ENCODE peak calls at places on chromosomes 12 and 14, in nine cellular contexts. One of them, this sample, is unnamed.
A peak's percentile ranks its signal among the peaks of the same experiment; 100 is the strongest.

GRCh38 chr14:90399541-90400444 is 3.0 kb downstream of the CALM1 start:
- DNase-seq in right atrium auricular region: peak; percentile 94
- DNase-seq in CD8-positive, alpha-beta T cell: peak; percentile 85
- DNase-seq in uterus: peak; percentile 91
- DNase-seq in HepG2: peak; percentile 83
- DNase-seq in sigmoid colon: peak; percentile 97
- DNase-seq in tibial nerve: peak; percentile 90
- DNase-seq in upper lobe of right lung: peak; percentile 91
- DNase-seq in transverse colon: peak; percentile 92
- DNase-seq in this sample: peak; percentile 87

GRCh38 chr14:102363182-102363952 is 626 bp downstream of the TECPR2 start:
- DNase-seq in tibial nerve: peak; percentile 38
- DNase-seq in transverse colon: peak; percentile 40
- DNase-seq in upper lobe of right lung: no peak
- DNase-seq in uterus: no peak
- DNase-seq in CD8-positive, alpha-beta T cell: peak; percentile 25
- DNase-seq in right atrium auricular region: peak; percentile 76
- DNase-seq in HepG2: no peak
- DNase-seq in sigmoid colon: peak; percentile 74
- DNase-seq in this sample: no peak

GRCh38 chr12:39267886-39268285 is 175.0 kb downstream of the KIF21A start:
- DNase-seq in upper lobe of right lung: no peak
- DNase-seq in tibial nerve: no peak
- DNase-seq in right atrium auricular region: no peak
- DNase-seq in HepG2: no peak
- DNase-seq in sigmoid colon: no peak
- DNase-seq in transverse colon: no peak
- DNase-seq in CD8-positive, alpha-beta T cell: no peak
- DNase-seq in uterus: no peak
- DNase-seq in this sample: no peak

GRCh38 chr14:103436533-103436932 is 51.3 kb downstream of the MARK3 start:
- DNase-seq in upper lobe of right lung: no peak
- DNase-seq in transverse colon: no peak
- DNase-seq in sigmoid colon: no peak
- DNase-seq in CD8-positive, alpha-beta T cell: no peak
- DNase-seq in tibial nerve: no peak
- DNase-seq in right atrium auricular region: no peak
- DNase-seq in HepG2: no peak
- DNase-seq in uterus: no peak
- DNase-seq in this sample: no peak

GRCh38 chr12:54587315-54587821 is 1.1 kb downstream of the PPP1R1A start:
- DNase-seq in tibial nerve: no peak
- DNase-seq in transverse colon: no peak
- DNase-seq in uterus: no peak
- DNase-seq in sigmoid colon: peak; percentile 83
- DNase-seq in right atrium auricular region: no peak
- DNase-seq in HepG2: peak; percentile 61
- DNase-seq in upper lobe of right lung: no peak
- DNase-seq in CD8-positive, alpha-beta T cell: no peak
- DNase-seq in this sample: no peak

GRCh38 chr12:89731064-89731463 is 22.4 kb upstream of the ATP2B1 start:
- DNase-seq in transverse colon: no peak
- DNase-seq in tibial nerve: no peak
- DNase-seq in sigmoid colon: no peak
- DNase-seq in upper lobe of right lung: no peak
- DNase-seq in HepG2: no peak
- DNase-seq in right atrium auricular region: no peak
- DNase-seq in uterus: no peak
- DNase-seq in CD8-positive, alpha-beta T cell: no peak
- DNase-seq in this sample: no peak

GRCh38 chr12:128606040-128606439 is 217.7 kb downstream of the SLC15A4 start:
- DNase-seq in HepG2: no peak
- DNase-seq in tibial nerve: no peak
- DNase-seq in upper lobe of right lung: no peak
- DNase-seq in transverse colon: no peak
- DNase-seq in CD8-positive, alpha-beta T cell: no peak
- DNase-seq in right atrium auricular region: no peak
- DNase-seq in uterus: no peak
- DNase-seq in sigmoid colon: peak; percentile 48
- DNase-seq in this sample: no peak

GRCh38 chr14:21852061-21852664 is 178.5 kb upstream of the OR4E1 start:
- DNase-seq in transverse colon: peak; percentile 48
- DNase-seq in HepG2: peak; percentile 47
- DNase-seq in right atrium auricular region: no peak
- DNase-seq in sigmoid colon: no peak
- DNase-seq in upper lobe of right lung: no peak
- DNase-seq in tibial nerve: peak; percentile 35
- DNase-seq in CD8-positive, alpha-beta T cell: peak; percentile 73
- DNase-seq in uterus: no peak
- DNase-seq in this sample: peak; percentile 66

GRCh38 chr14:72521045-72521444 is 372.9 kb downstream of the DPF3 start:
- DNase-seq in uterus: no peak
- DNase-seq in sigmoid colon: no peak
- DNase-seq in HepG2: no peak
- DNase-seq in transverse colon: no peak
- DNase-seq in tibial nerve: no peak
- DNase-seq in upper lobe of right lung: no peak
- DNase-seq in right atrium auricular region: no peak
- DNase-seq in CD8-positive, alpha-beta T cell: no peak
- DNase-seq in this sample: no peak

GRCh38 chr14:32986791-32987545 is 48.3 kb downstream of the NPAS3 start:
- DNase-seq in right atrium auricular region: no peak
- DNase-seq in transverse colon: no peak
- DNase-seq in sigmoid colon: no peak
- DNase-seq in upper lobe of right lung: no peak
- DNase-seq in CD8-positive, alpha-beta T cell: no peak
- DNase-seq in HepG2: no peak
- DNase-seq in tibial nerve: no peak
- DNase-seq in uterus: no peak
- DNase-seq in this sample: no peak

GRCh38 chr12:89781161-89781560 is 72.5 kb upstream of the ATP2B1 start:
- DNase-seq in tibial nerve: no peak
- DNase-seq in sigmoid colon: no peak
- DNase-seq in right atrium auricular region: no peak
- DNase-seq in uterus: no peak
- DNase-seq in CD8-positive, alpha-beta T cell: no peak
- DNase-seq in HepG2: no peak
- DNase-seq in upper lobe of right lung: no peak
- DNase-seq in transverse colon: no peak
- DNase-seq in this sample: no peak

GRCh38 chr12:109378579-109378978 is 30.9 kb downstream of the MYO1H start:
- DNase-seq in right atrium auricular region: no peak
- DNase-seq in uterus: no peak
- DNase-seq in upper lobe of right lung: no peak
- DNase-seq in tibial nerve: no peak
- DNase-seq in sigmoid colon: no peak
- DNase-seq in HepG2: no peak
- DNase-seq in transverse colon: no peak
- DNase-seq in CD8-positive, alpha-beta T cell: no peak
- DNase-seq in this sample: no peak

GRCh38 chr12:52964556-52965336 is 15.8 kb downstream of the KRT18 start:
- DNase-seq in right atrium auricular region: no peak
- DNase-seq in CD8-positive, alpha-beta T cell: no peak
- DNase-seq in HepG2: no peak
- DNase-seq in tibial nerve: no peak
- DNase-seq in upper lobe of right lung: no peak
- DNase-seq in uterus: no peak
- DNase-seq in transverse colon: no peak
- DNase-seq in sigmoid colon: no peak
- DNase-seq in this sample: no peak
- H3K4me3 ChIP-seq in right atrium auricular region: peak overlapping the region; percentile 47
- H3K4me3 ChIP-seq in CD8-positive, alpha-beta T cell: no peak overlapping the region
- H3K4me3 ChIP-seq in HepG2: no peak overlapping the region
- H3K4me3 ChIP-seq in tibial nerve: no peak overlapping the region
- H3K4me3 ChIP-seq in upper lobe of right lung: peak overlapping the region; percentile 14
- H3K4me3 ChIP-seq in uterus: peak overlapping the region; percentile 18
- H3K4me3 ChIP-seq in transverse colon: peak overlapping the region; percentile 28
- H3K4me3 ChIP-seq in sigmoid colon: peak overlapping the region; percentile 43
- H3K4me3 ChIP-seq in this sample: no peak overlapping the region

GRCh38 chr14:61524936-61525292 is 170.4 kb upstream of the HIF1A start:
- DNase-seq in CD8-positive, alpha-beta T cell: no peak
- DNase-seq in tibial nerve: no peak
- DNase-seq in upper lobe of right lung: no peak
- DNase-seq in transverse colon: no peak
- DNase-seq in sigmoid colon: no peak
- DNase-seq in right atrium auricular region: no peak
- DNase-seq in uterus: no peak
- DNase-seq in HepG2: no peak
- DNase-seq in this sample: no peak

GRCh38 chr14:61526405-61527312 is 168.7 kb upstream of the HIF1A start:
- DNase-seq in tibial nerve: no peak
- DNase-seq in right atrium auricular region: no peak
- DNase-seq in transverse colon: no peak
- DNase-seq in uterus: no peak
- DNase-seq in sigmoid colon: no peak
- DNase-seq in CD8-positive, alpha-beta T cell: no peak
- DNase-seq in HepG2: peak; percentile 88
- DNase-seq in upper lobe of right lung: peak; percentile 70
- DNase-seq in this sample: no peak

GRCh38 chr14:61523751-61524150 is 171.6 kb upstream of the HIF1A start:
- DNase-seq in upper lobe of right lung: no peak
- DNase-seq in transverse colon: no peak
- DNase-seq in HepG2: no peak
- DNase-seq in sigmoid colon: no peak
- DNase-seq in uterus: no peak
- DNase-seq in tibial nerve: no peak
- DNase-seq in right atrium auricular region: no peak
- DNase-seq in CD8-positive, alpha-beta T cell: no peak
- DNase-seq in this sample: no peak

GRCh38 chr14:61524211-61524806 is 171.0 kb upstream of the HIF1A start:
- DNase-seq in sigmoid colon: no peak
- DNase-seq in CD8-positive, alpha-beta T cell: no peak
- DNase-seq in transverse colon: no peak
- DNase-seq in tibial nerve: no peak
- DNase-seq in uterus: no peak
- DNase-seq in HepG2: peak; percentile 84
- DNase-seq in right atrium auricular region: no peak
- DNase-seq in upper lobe of right lung: no peak
- DNase-seq in this sample: no peak

DNA sequence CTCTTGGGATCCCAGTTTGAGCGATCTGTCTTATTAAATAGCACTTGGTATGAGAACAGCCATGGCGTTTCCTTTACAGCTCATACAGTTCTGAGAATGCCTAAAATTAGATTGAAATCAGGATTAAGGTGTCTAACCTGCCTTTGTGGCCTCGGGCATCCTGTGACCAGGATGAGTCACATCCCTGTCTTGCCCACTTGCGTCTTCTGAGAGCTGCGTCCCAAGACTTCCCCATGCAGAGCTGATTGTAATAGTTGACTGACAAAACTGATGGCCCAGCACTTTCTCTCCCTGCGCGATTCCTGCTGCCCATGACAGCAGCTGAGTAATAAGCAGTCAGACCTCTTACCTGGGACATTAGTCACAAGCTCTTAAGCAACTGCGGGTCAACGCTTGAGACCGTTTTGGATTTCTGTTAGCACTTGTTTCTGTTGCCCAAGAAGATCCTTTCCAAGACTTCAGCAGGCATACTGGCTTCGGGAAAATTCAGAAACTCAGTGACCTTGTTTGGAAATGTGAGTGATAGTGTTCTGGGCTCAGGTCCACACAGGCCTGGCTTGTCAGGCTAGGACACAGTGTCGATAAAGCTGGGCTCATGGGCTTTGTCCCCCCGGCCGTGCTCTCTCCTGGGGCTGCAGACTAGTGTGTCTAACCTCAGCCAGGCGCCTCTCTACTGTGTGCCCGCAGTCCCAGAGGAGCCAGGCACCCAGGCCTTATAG is 169.9 kb upstream of the HIF1A start:
- DNase-seq in HepG2: no peak
- DNase-seq in transverse colon: peak; percentile 38
- DNase-seq in right atrium auricular region: peak; percentile 94
- DNase-seq in uterus: peak; percentile 50
- DNase-seq in sigmoid colon: peak; percentile 83
- DNase-seq in tibial nerve: peak; percentile 64
- DNase-seq in upper lobe of right lung: peak; percentile 73
- DNase-seq in CD8-positive, alpha-beta T cell: peak; percentile 60
- DNase-seq in this sample: peak; percentile 79
- H3K9me3 ChIP-seq in HepG2: no peaks in the 10 kb centered on the region
- H3K9me3 ChIP-seq in transverse colon: no peaks in the 10 kb centered on the region
- H3K9me3 ChIP-seq in right atrium auricular region: no peaks in the 10 kb centered on the region
- H3K9me3 ChIP-seq in uterus: no peaks in the 10 kb centered on the region
- H3K9me3 ChIP-seq in sigmoid colon: no peaks in the 10 kb centered on the region
- H3K9me3 ChIP-seq in tibial nerve: no peaks in the 10 kb centered on the region
- H3K9me3 ChIP-seq in upper lobe of right lung: no peaks in the 10 kb centered on the region
- H3K9me3 ChIP-seq in CD8-positive, alpha-beta T cell: no peaks in the 10 kb centered on the region
- H3K9me3 ChIP-seq in this sample: no peaks in the 10 kb centered on the region

DNA sequence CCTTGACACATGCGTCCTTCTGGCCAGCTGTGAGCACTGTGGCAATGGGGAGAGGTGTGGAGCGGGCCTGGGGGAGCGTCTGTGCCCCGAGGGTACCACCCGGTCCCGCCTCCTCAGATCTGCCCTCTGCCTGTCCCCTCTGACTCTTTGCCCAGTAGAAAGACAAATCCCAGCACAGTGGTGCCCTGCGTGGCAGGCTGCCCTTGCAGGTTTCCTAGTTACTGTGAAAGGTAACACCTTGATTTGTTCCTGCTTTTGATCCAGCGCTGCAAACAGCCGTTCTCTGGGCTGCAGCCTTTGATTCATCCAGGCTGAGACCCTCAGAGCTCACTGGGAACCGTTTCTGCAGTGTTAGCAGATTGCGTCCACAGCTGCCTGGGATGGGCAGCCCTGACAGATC is 16.4 kb downstream of the FBRSL1 start:
- DNase-seq in uterus: no peak
- DNase-seq in upper lobe of right lung: no peak
- DNase-seq in right atrium auricular region: no peak
- DNase-seq in CD8-positive, alpha-beta T cell: no peak
- DNase-seq in sigmoid colon: no peak
- DNase-seq in tibial nerve: no peak
- DNase-seq in HepG2: no peak
- DNase-seq in transverse colon: no peak
- DNase-seq in this sample: no peak
- H3K27ac ChIP-seq in uterus: no peak overlapping the region
- H3K27ac ChIP-seq in upper lobe of right lung: peak overlapping the region; percentile 66
- H3K27ac ChIP-seq in right atrium auricular region: peak overlapping the region; percentile 89
- H3K27ac ChIP-seq in CD8-positive, alpha-beta T cell: peak overlapping the region; percentile 45
- H3K27ac ChIP-seq in sigmoid colon: no peak overlapping the region
- H3K27ac ChIP-seq in tibial nerve: peak overlapping the region; percentile 17
- H3K27ac ChIP-seq in HepG2: no peak overlapping the region
- H3K27ac ChIP-seq in transverse colon: no peak overlapping the region
- H3K27ac ChIP-seq in this sample: peak overlapping the region; percentile 16

DNA sequence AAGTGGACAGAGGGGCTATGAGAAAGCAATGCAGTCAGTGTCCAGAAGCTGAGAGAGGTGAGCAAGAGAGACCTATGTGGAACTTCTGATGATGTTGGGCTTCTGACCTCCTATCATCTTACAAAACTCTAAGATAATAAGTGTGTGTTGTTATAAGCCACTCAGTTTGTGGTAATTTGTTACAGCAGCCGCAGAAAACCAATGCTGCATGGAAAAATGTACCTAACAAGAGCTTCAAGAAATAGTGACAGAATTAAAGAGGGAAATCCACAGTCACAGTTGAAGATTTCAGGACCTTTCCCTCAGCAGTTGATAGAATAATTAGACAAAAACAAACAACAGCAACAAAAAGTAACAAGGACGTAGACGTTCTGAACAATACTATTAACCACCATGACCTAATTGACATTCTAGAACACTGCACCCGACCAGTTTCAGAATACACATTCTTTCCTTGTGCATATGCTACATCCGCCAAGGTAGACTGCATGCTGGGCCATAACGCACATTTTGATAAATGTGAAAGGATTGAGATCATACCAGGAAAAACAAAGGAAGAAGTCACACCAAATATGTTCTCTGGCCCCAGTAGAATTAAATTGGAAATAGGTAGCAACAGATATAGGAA is 1.8 kb upstream of the EVL start:
- DNase-seq in uterus: no peak
- DNase-seq in HepG2: no peak
- DNase-seq in upper lobe of right lung: no peak
- DNase-seq in sigmoid colon: no peak
- DNase-seq in CD8-positive, alpha-beta T cell: no peak
- DNase-seq in right atrium auricular region: no peak
- DNase-seq in transverse colon: no peak
- DNase-seq in tibial nerve: no peak
- DNase-seq in this sample: no peak
- H3K4me3 ChIP-seq in uterus: no peak overlapping the region
- H3K4me3 ChIP-seq in HepG2: no peak overlapping the region
- H3K4me3 ChIP-seq in upper lobe of right lung: no peak overlapping the region
- H3K4me3 ChIP-seq in sigmoid colon: no peak overlapping the region
- H3K4me3 ChIP-seq in CD8-positive, alpha-beta T cell: no peak overlapping the region
- H3K4me3 ChIP-seq in right atrium auricular region: no peak overlapping the region
- H3K4me3 ChIP-seq in transverse colon: no peak overlapping the region
- H3K4me3 ChIP-seq in tibial nerve: no peak overlapping the region
- H3K4me3 ChIP-seq in this sample: peak overlapping the region; percentile 48

This sample was measured in CD4-positive, alpha-beta memory T cell.